ENCODE peak calls at places on chromosomes 2 and 18, in eight cellular contexts. P is Peyer's patch; I is CD4-positive, alpha-beta T cell; Z is Calu3; E is BE2C; K is foreskin fibroblast; V is cardiac fibroblast; W is activated B cell treated with CpG ODN at 0.5 μM for 24 hours. Q is an unnamed sample.

GRCh38 chr2:127449439-127449838 is 31.2 kb downstream of the PROC start:
- DNase-seq in P (no peak), Z (no peak), E (no peak), K (no peak), W (no peak), V (no peak), I (no peak), Q (no peak)

GRCh38 chr2:12685145-12685544 is 31.6 kb upstream of the TRIB2 start:
- DNase-seq in W (no peak), V (peak; percentile 62), K (no peak), Z (no peak), I (no peak), E (peak; percentile 35), P (no peak), Q (no peak)

GRCh38 chr2:216043949-216044348 is 30.6 kb upstream of the MREG start:
- DNase-seq in K (no peak), E (no peak), V (no peak), I (no peak), Z (no peak), W (no peak), P (no peak), Q (no peak)

GRCh38 chr2:118202707-118203303 is 114.5 kb downstream of the INSIG2 start:
- DNase-seq in Z (peak; percentile 59), K (peak; percentile 74), E (peak; percentile 35), I (peak; percentile 42), V (peak; percentile 62), P (no peak), W (peak; percentile 19), Q (peak; percentile 70)

GRCh38 chr2:54560146-54560881 is 104.2 kb downstream of the SPTBN1 start:
- DNase-seq in E (no peak), I (no peak), P (peak; percentile 63), V (peak; percentile 85), W (no peak), Z (no peak), K (peak; percentile 70), Q (peak; percentile 27)

GRCh38 chr2:241728627-241729026 is 5.8 kb upstream of the D2HGDH start:
- DNase-seq in K (no peak), P (no peak), Z (no peak), E (no peak), V (peak; percentile 13), W (no peak), I (no peak), Q (no peak)

GRCh38 chr2:42854207-42854818 is 61.9 kb upstream of the HAAO start:
- DNase-seq in E (no peak), V (peak; percentile 34), K (peak; percentile 89), P (no peak), Z (no peak), I (no peak), W (no peak), Q (no peak)

GRCh38 chr2:26178746-26179436 is 6.0 kb downstream of the GAREM2 start:
- DNase-seq in Z (no peak), E (peak; percentile 63), I (no peak), V (peak; percentile 19), W (no peak), K (peak; percentile 72), P (no peak), Q (peak; percentile 78)

DNA sequence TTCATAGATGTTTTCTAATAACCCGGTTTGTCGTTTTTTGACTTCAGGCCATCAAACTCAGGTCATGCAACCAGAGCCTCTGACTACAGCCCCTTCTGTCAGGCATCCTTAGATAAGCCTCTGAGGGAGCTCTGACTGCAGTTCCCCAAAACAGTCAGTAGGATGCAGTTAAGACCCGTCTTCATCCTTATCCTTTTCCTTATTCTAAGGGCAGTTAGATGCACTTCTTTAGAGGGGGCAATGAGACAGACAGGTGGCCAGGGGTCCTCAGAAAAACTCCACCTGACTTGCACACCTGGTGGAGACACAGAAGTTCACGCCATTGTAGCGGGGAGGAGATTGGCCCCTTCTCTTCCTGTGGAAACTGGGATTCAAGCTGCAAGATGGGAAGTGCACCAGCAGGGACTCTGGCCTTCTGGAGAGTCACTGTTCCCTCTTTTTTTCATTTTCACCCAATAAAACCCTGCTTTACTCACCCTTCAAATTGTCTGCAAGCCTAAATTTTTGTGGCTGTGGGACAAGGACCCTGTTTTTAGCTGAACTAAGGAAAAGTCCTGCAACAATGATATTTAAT is 104.8 kb upstream of the TFPI start:
- DNase-seq in E (no peak), Z (no peak), K (peak; percentile 40), P (no peak), I (no peak), V (peak; percentile 26), W (no peak), Q (no peak)
- TF ChIP-seq CTCF in E (peak; percentile 30), Z (peak; percentile 40), K (peak; percentile 53), P (no peak), I (no peak), V (peak; percentile 61), W (no peak), Q (peak; percentile 54)

GRCh38 chr2:20452551-20452950 is 5.7 kb downstream of the RHOB start:
- DNase-seq in V (peak; percentile 62), E (peak; percentile 62), P (no peak), K (peak; percentile 30), I (no peak), W (no peak), Z (no peak), Q (no peak)
- TF ChIP-seq CTCF in V (peak; percentile 43), E (peak; percentile 75), P (no peak), K (peak; percentile 17), I (no peak), W (no peak), Z (no peak), Q (no peak)

GRCh38 chr18:50507120-50507590 is 52.7 kb upstream of the MAPK4 start:
- DNase-seq in Z (peak; percentile 63), P (no peak), V (peak; percentile 46), W (no peak), I (no peak), K (no peak), E (peak; percentile 10), Q (peak; percentile 76)
- TF ChIP-seq CTCF in Z (peak; percentile 65), P (no peak), V (peak; percentile 63), W (no peak), I (no peak), K (peak; percentile 24), E (peak; percentile 40), Q (peak; percentile 35)

DNA sequence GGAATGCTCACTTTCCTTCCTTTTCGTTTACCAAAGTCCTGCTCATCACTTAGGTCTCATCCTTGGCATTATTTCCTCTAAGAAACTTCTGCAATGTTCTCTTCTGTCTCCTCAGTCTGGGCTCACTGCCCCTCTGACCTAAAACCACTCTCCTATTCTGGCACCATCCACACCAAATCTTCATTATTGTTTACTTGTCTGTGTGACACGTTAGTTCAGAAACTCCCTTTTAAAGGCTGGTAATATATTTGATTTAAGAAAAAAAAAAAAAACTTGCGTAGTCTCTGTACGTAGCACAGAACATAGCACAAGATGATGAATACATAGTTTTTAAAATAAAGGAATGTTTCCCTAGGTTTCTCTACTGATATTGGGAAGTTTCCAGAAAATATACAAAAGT is 118.8 kb upstream of the CAVIN2 start:
- DNase-seq in V (no peak), P (no peak), Z (no peak), I (no peak), E (no peak), W (no peak), K (no peak), Q (no peak)
- TF ChIP-seq CTCF in V (no peak), P (no peak), Z (no peak), I (no peak), E (no peak), W (no peak), K (no peak), Q (no peak)

GRCh38 chr18:74152906-74153305 is 4.6 kb downstream of the TIMM21 start:
- DNase-seq in E (no peak), K (no peak), I (no peak), W (no peak), Z (no peak), P (no peak), V (no peak), Q (no peak)
- TF ChIP-seq CTCF in E (no peak), K (no peak), I (no peak), W (no peak), Z (peak; percentile 39), P (no peak), V (peak; percentile 23), Q (peak; percentile 14)

DNA sequence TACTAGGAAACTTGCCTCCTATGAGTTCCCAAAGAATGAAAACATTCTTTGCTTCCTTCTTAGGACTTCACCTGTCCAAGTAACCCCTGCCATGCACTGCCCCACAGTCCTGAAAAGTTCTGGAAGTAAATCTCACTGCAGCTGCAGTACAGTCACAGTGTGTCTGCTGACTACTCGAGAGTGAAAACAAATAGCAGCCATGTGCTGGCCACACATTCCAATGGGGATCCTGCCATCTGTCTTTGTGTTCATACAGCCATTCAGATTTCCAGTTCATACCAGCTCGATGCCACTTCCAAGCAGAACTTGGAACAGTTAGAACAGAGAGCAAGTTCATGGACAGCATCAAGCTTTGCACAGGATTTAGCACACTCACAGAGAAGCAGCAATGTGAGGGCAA is 629.9 kb upstream of the ACVR2A start:
- DNase-seq in I (no peak), P (no peak), W (no peak), K (peak; percentile 47), Z (no peak), V (peak; percentile 1), E (no peak), Q (no peak)
- TF ChIP-seq CTCF in I (no peak), P (no peak), W (no peak), K (no peak), Z (no peak), V (no peak), E (no peak), Q (no peak)

GRCh38 chr18:33184918-33185317 is 255.6 kb downstream of the CCDC178 start:
- DNase-seq in Z (no peak), K (no peak), I (no peak), W (no peak), V (no peak), P (no peak), E (no peak), Q (no peak)
- TF ChIP-seq CTCF in Z (peak; percentile 58), K (no peak), I (no peak), W (no peak), V (no peak), P (no peak), E (no peak), Q (no peak)

GRCh38 chr2:44974064-44974715 is 32.7 kb downstream of the SIX3 start:
- DNase-seq in P (no peak), V (peak; percentile 58), I (no peak), E (peak; percentile 80), Z (peak; percentile 54), K (peak; percentile 82), W (no peak), Q (no peak)
- TF ChIP-seq CTCF in P (no peak), V (peak; percentile 84), I (no peak), E (peak; percentile 91), Z (no peak), K (peak; percentile 60), W (no peak), Q (peak; percentile 51)